ENCODE peak calls at places on chromosomes 13 and 19, in four cellular contexts. One of them, this sample, is unnamed.
A peak's percentile ranks its signal among the peaks of the same experiment; 100 is the strongest.

GRCh38 chr19:34539396-34539795 is 57.8 kb downstream of the WTIP start:
- DNase-seq in CD8-positive, alpha-beta T cell: no peak
- DNase-seq in left lung: no peak
- DNase-seq in progenitor cell of endocrine pancreas: no peak
- DNase-seq in this sample: no peak

GRCh38 chr13:99227909-99228688 is 27.4 kb downstream of the UBAC2 start:
- DNase-seq in CD8-positive, alpha-beta T cell: no peak
- DNase-seq in left lung: peak; percentile 48
- DNase-seq in progenitor cell of endocrine pancreas: no peak
- DNase-seq in this sample: no peak

GRCh38 chr19:29211562-29212416 is 1.2 kb downstream of the UQCRFS1 start:
- DNase-seq in CD8-positive, alpha-beta T cell: peak; percentile 39
- DNase-seq in left lung: no peak
- DNase-seq in progenitor cell of endocrine pancreas: no peak
- DNase-seq in this sample: no peak

GRCh38 chr13:102702965-102703720 is 8.3 kb upstream of the METTL21C start:
- DNase-seq in CD8-positive, alpha-beta T cell: no peak
- DNase-seq in left lung: no peak
- DNase-seq in progenitor cell of endocrine pancreas: no peak
- DNase-seq in this sample: no peak

GRCh38 chr19:41175825-41176734 is 16.9 kb upstream of the CYP2S1 start:
- DNase-seq in CD8-positive, alpha-beta T cell: peak; percentile 59
- DNase-seq in left lung: peak; percentile 88
- DNase-seq in progenitor cell of endocrine pancreas: no peak
- DNase-seq in this sample: no peak

GRCh38 chr19:45470147-45471081 is 2.6 kb downstream of the FOSB start:
- DNase-seq in CD8-positive, alpha-beta T cell: peak; percentile 58
- DNase-seq in left lung: no peak
- DNase-seq in progenitor cell of endocrine pancreas: no peak
- DNase-seq in this sample: peak; percentile 58

GRCh38 chr13:98420560-98421175 is 156.2 kb downstream of the STK24 start:
- DNase-seq in CD8-positive, alpha-beta T cell: no peak
- DNase-seq in left lung: peak; percentile 12
- DNase-seq in progenitor cell of endocrine pancreas: no peak
- DNase-seq in this sample: no peak

GRCh38 chr13:65844266-65844841 is 1385.8 kb downstream of the PCDH9 start:
- DNase-seq in CD8-positive, alpha-beta T cell: no peak
- DNase-seq in left lung: no peak
- DNase-seq in progenitor cell of endocrine pancreas: no peak
- DNase-seq in this sample: no peak

GRCh38 chr19:35509018-35509652 is 4.3 kb downstream of the DMKN start:
- DNase-seq in CD8-positive, alpha-beta T cell: peak; percentile 53
- DNase-seq in left lung: peak; percentile 75
- DNase-seq in progenitor cell of endocrine pancreas: peak; percentile 25
- DNase-seq in this sample: peak; percentile 43

GRCh38 chr13:77386880-77387606 is 60.1 kb upstream of the MYCBP2 start:
- DNase-seq in CD8-positive, alpha-beta T cell: no peak
- DNase-seq in left lung: no peak
- DNase-seq in progenitor cell of endocrine pancreas: no peak
- DNase-seq in this sample: no peak

GRCh38 chr19:19643158-19644053 is at the start of gene GMIP:
- DNase-seq in CD8-positive, alpha-beta T cell: peak; percentile 91
- DNase-seq in left lung: peak; percentile 86
- DNase-seq in progenitor cell of endocrine pancreas: peak; percentile 85
- DNase-seq in this sample: peak; percentile 88

GRCh38 chr19:47095707-47096704 is 17.6 kb downstream of the ZC3H4 start:
- DNase-seq in CD8-positive, alpha-beta T cell: no peak
- DNase-seq in left lung: peak; percentile 92
- DNase-seq in progenitor cell of endocrine pancreas: no peak
- DNase-seq in this sample: no peak

GRCh38 chr13:110869805-110870706 is 44.8 kb downstream of the ANKRD10 start:
- DNase-seq in CD8-positive, alpha-beta T cell: no peak
- DNase-seq in left lung: peak; percentile 94
- DNase-seq in progenitor cell of endocrine pancreas: no peak
- DNase-seq in this sample: peak; percentile 26
- TF ChIP-seq CTCF in CD8-positive, alpha-beta T cell: no peak
- TF ChIP-seq CTCF in left lung: no peak
- TF ChIP-seq CTCF in progenitor cell of endocrine pancreas: no peak
- TF ChIP-seq CTCF in this sample: no peak

GRCh38 chr19:53664760-53665159 is 33.0 kb downstream of the DPRX start:
- DNase-seq in CD8-positive, alpha-beta T cell: no peak
- DNase-seq in left lung: no peak
- DNase-seq in progenitor cell of endocrine pancreas: no peak
- DNase-seq in this sample: no peak
- TF ChIP-seq CTCF in CD8-positive, alpha-beta T cell: no peak
- TF ChIP-seq CTCF in left lung: no peak
- TF ChIP-seq CTCF in progenitor cell of endocrine pancreas: no peak
- TF ChIP-seq CTCF in this sample: no peak

GRCh38 chr19:12035220-12036172 is at the start of gene ZNF433:
- DNase-seq in CD8-positive, alpha-beta T cell: peak; percentile 60
- DNase-seq in left lung: peak; percentile 94
- DNase-seq in progenitor cell of endocrine pancreas: peak; percentile 98
- DNase-seq in this sample: peak; percentile 89
- TF ChIP-seq CTCF in CD8-positive, alpha-beta T cell: no peak
- TF ChIP-seq CTCF in left lung: no peak
- TF ChIP-seq CTCF in progenitor cell of endocrine pancreas: peak; percentile 10
- TF ChIP-seq CTCF in this sample: no peak

DNA sequence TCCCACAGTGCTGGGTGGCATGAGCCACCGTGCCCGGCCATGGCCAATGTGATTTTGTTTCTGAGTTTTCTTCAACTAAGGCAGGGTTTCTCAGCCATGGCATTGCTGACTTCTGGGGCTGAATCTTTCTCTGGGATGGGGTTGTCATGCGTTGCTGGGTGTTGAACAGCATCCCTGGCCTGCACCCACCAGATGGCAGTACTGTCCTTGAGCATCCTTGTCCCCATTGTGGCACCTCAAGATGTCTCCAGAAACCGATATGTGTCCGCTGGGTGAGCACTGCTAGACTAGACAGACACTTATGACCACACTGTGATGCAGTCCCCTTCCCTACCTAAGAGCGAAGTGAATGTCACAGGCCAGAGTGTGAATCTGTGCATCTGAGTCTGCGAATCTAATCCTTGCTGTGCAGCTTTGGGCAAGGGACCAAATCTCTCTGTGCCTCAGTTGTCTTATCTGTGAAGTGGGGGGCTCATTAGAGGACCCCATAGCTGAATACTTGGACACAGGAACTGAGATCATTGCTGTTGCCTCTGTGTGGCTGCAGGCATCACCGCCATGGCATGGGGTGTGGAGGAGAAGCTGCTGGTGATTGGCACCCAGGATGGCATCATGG is 50.3 kb upstream of the SIN3B start:
- DNase-seq in CD8-positive, alpha-beta T cell: peak; percentile 44
- DNase-seq in left lung: no peak
- DNase-seq in progenitor cell of endocrine pancreas: no peak
- DNase-seq in this sample: peak; percentile 26
- TF ChIP-seq CTCF in CD8-positive, alpha-beta T cell: no peak
- TF ChIP-seq CTCF in left lung: peak; percentile 26
- TF ChIP-seq CTCF in progenitor cell of endocrine pancreas: peak; percentile 38
- TF ChIP-seq CTCF in this sample: peak; percentile 32